ENCODE peak calls at places on chromosomes 7 and 10, in seven cellular contexts. Z is activated naive CD8-positive, alpha-beta T cell treated with anti-CD3 and anti-CD28 coated beads, Interleukin-2, amount 50 U/mL, for 24 hours; J is stromal cell of bone marrow; S is heart right ventricle; W is H9; X is head of caudate nucleus; U is kidney glomerular epithelial cell. G is an unnamed sample.

GRCh38 chr10:6918305-6918704 is 338.2 kb upstream of the PRKCQ start:
- DNase-seq in W (peak; percentile 60), U (no peak), Z (peak; percentile 83), X (peak; percentile 71), S (peak; percentile 10), J (no peak), G (no peak)

GRCh38 chr7:128791968-128792319 is at the start of gene CCDC136:
- DNase-seq in W (no peak), X (no peak), Z (no peak), S (no peak), U (peak; percentile 13), J (no peak), G (no peak)

GRCh38 chr7:42135728-42136127 is 101.3 kb downstream of the GLI3 start:
- DNase-seq in J (no peak), W (no peak), S (no peak), Z (no peak), U (no peak), X (no peak), G (no peak)

GRCh38 chr10:95430231-95430951 is 130.8 kb downstream of the SORBS1 start:
- DNase-seq in J (no peak), Z (peak; percentile 23), S (peak; percentile 59), W (peak; percentile 73), X (peak; percentile 72), U (peak; percentile 58), G (peak; percentile 73)

GRCh38 chr10:47223236-47223635 is 76.8 kb upstream of the GDF10 start:
- DNase-seq in W (peak; percentile 24), J (no peak), X (no peak), S (no peak), Z (no peak), U (no peak), G (no peak)

GRCh38 chr10:1461016-1461415 is 276.3 kb downstream of the ADARB2 start:
- DNase-seq in J (no peak), U (no peak), W (no peak), Z (no peak), X (no peak), S (no peak), G (peak; percentile 1)

GRCh38 chr7:36021367-36021766 is 131.7 kb upstream of the EEPD1 start:
- DNase-seq in W (peak; percentile 71), J (no peak), Z (peak; percentile 19), U (no peak), X (no peak), S (no peak), G (no peak)

GRCh38 chr7:110786576-110786975 is 304.4 kb upstream of the LRRN3 start:
- DNase-seq in W (no peak), S (no peak), U (no peak), X (no peak), J (no peak), Z (no peak), G (no peak)

GRCh38 chr10:42996588-42996987 is 80.3 kb upstream of the RET start:
- DNase-seq in Z (no peak), W (no peak), S (no peak), J (no peak), U (no peak), X (peak; percentile 20), G (no peak)

GRCh38 chr7:150357771-150358427 is 10.7 kb upstream of the REPIN1 start:
- DNase-seq in J (no peak), U (no peak), Z (no peak), S (no peak), X (no peak), W (no peak), G (no peak)

GRCh38 chr10:104350146-104350635 is 3.4 kb upstream of the CFAP58 start:
- DNase-seq in W (no peak), U (peak; percentile 74), S (peak; percentile 48), X (no peak), J (peak; percentile 69), Z (no peak), G (peak; percentile 64)

GRCh38 chr10:58754419-58755180 is 241.9 kb downstream of the BICC1 start:
- DNase-seq in W (no peak), X (no peak), J (no peak), Z (no peak), S (no peak), U (no peak), G (no peak)

GRCh38 chr10:77833225-77833624 is 93.3 kb downstream of the DLG5 start:
- DNase-seq in J (no peak), W (no peak), X (no peak), Z (no peak), S (no peak), U (no peak), G (no peak)

GRCh38 chr10:103431902-103432301 is 20.3 kb downstream of the CALHM2 start:
- DNase-seq in Z (no peak), X (no peak), J (no peak), U (no peak), W (no peak), S (no peak), G (no peak)

GRCh38 chr7:12647364-12648219 is 39.8 kb upstream of the ARL4A start:
- DNase-seq in Z (no peak), W (no peak), S (no peak), U (no peak), X (no peak), J (no peak), G (peak; percentile 50)

GRCh38 chr10:103725242-103725641 is 130.1 kb downstream of the SH3PXD2A start:
- DNase-seq in S (no peak), X (no peak), Z (no peak), U (no peak), J (no peak), W (no peak), G (no peak)

GRCh38 chr7:157272351-157273207 is 64.2 kb upstream of the DNAJB6 start:
- DNase-seq in Z (no peak), U (no peak), J (no peak), S (no peak), W (no peak), X (no peak), G (peak; percentile 83)